ENCODE peak calls at places on chromosomes 7 and 10, in four cellular contexts. R, Z, E and W are unnamed samples.

GRCh38 chr7:21425290-21425689 is 2.6 kb upstream of the SP4 start:
- DNase-seq in E (no peak), R (no peak), Z (no peak), W (no peak)

GRCh38 chr7:51224811-51225581 is 91.6 kb downstream of the COBL start:
- DNase-seq in E (peak), Z (no peak), R (no peak), W (no peak)

GRCh38 chr7:151802469-151802846 is 74.5 kb downstream of the PRKAG2 start:
- DNase-seq in E (no peak), Z (no peak), R (no peak), W (no peak)

GRCh38 chr10:17289763-17290162 is 61.7 kb downstream of the VIM start:
- DNase-seq in Z (no peak), R (no peak), E (no peak), W (no peak)

GRCh38 chr7:27936244-27937102 is 196.5 kb downstream of the TAX1BP1 start:
- DNase-seq in Z (no peak), R (no peak), E (no peak), W (peak)

GRCh38 chr7:42982604-42983115 is 50.5 kb downstream of the MRPL32 start:
- DNase-seq in Z (no peak), R (no peak), E (no peak), W (no peak)

GRCh38 chr10:17586741-17587720 is 30.1 kb downstream of the HACD1 start:
- DNase-seq in E (peak), R (no peak), Z (no peak), W (peak)

GRCh38 chr10:12726971-12727831 is 274.3 kb downstream of the CCDC3 start:
- DNase-seq in Z (no peak), R (no peak), E (no peak), W (no peak)

GRCh38 chr7:33904680-33905388 is 505 bp upstream of the BMPER start:
- DNase-seq in Z (peak), E (no peak), R (no peak), W (peak)

GRCh38 chr7:20647908-20648776 is 32.7 kb downstream of the ABCB5 start:
- DNase-seq in Z (peak), R (no peak), E (peak), W (no peak)

GRCh38 chr10:76393875-76394706 is 962.7 kb downstream of the LRMDA start:
- DNase-seq in R (no peak), Z (no peak), E (no peak), W (peak)

GRCh38 chr10:64708920-64709681 is 1187.9 kb downstream of the REEP3 start:
- DNase-seq in Z (no peak), E (no peak), R (no peak), W (no peak)

DNA sequence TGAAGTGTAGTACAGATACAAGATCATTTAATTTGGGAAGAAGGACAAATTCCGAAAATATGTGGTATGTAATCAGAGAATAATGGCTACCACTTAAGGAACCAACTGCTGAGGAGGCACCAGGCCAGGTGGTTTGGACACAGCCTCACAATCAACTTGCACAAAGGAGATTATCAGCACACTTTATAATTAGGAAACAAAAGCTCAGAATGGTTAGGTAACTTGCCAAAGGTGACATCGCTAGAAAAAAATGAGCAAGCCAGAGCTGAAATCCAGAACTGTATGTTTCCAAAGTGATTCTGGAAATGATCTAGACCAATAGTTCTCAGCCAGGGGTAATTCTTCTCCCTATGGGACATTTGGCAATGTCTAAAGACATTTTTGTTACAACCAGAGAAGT is 36.6 kb downstream of the ERCC6 start:
- DNase-seq in Z (no peak), R (no peak), E (no peak), W (peak)
- TF ChIP-seq FOS in Z (no peak), R (no peak), E (no peak), W (no peak)

DNA sequence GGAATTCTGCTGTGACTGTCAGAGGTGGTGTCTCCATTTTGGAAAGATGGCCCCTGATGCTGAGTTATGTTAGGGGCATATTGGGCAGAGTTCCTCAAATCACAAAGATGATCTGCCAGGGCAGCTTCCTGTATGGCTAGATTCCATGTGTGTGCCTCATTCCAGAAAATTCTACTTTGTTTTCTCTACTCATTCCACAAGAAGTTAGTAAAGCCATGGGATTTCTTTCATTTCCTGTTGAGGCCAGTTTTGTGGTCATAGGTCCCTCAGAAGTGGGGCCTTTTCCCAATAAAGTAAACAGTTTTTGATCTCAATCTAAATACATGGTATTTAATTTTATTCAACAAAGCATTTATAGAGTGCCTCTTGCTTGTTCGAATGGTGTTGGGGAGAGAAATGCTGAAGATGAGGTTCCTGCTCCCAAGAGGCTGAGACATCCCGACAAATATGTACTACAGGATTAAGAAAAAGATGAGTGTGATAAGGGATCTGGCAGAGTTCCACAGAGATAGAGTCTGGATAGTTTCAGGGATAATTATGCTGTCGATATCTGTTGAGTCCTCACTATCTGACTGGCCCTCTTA is 33.0 kb downstream of the MINDY4 start:
- DNase-seq in R (no peak), E (no peak), Z (peak), W (peak)
- TF ChIP-seq FOS in R (no peak), E (no peak), Z (peak), W (peak)

GRCh38 chr10:109931153-109931552 is 7.8 kb upstream of the XPNPEP1 start:
- DNase-seq in R (no peak), E (no peak), Z (no peak), W (no peak)
- TF ChIP-seq FOS in R (no peak), E (no peak), Z (no peak), W (no peak)

DNA sequence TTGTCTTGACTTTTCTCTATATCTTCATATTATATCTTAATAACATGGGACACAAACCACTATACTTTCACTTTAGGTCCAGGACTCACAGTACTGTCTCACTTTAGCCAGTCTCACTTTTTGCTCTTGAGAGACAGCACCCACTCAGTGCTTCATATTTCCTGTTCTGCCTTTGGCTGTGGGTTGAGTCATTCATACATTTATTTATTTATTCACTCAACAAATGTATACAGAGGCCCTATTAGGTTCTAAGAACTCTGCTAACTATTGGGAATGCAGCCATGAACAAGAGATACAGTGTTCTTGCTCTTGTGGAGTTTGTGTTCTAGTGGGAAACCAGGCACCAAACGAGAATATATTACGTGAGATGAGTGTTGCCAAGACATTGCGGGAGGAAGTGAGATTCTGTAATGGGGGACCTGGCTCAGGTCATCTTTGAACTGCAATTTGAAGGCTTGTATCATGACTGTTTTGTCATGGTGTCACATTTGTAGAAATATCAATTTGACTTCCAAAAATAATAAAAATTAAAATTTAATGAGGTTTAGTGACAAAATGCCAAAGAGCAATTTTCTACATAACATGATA is 190.1 kb downstream of the SDHAF3 start:
- DNase-seq in R (no peak), E (no peak), Z (no peak), W (peak)
- TF ChIP-seq FOS in R (no peak), E (no peak), Z (no peak), W (no peak)

DNA sequence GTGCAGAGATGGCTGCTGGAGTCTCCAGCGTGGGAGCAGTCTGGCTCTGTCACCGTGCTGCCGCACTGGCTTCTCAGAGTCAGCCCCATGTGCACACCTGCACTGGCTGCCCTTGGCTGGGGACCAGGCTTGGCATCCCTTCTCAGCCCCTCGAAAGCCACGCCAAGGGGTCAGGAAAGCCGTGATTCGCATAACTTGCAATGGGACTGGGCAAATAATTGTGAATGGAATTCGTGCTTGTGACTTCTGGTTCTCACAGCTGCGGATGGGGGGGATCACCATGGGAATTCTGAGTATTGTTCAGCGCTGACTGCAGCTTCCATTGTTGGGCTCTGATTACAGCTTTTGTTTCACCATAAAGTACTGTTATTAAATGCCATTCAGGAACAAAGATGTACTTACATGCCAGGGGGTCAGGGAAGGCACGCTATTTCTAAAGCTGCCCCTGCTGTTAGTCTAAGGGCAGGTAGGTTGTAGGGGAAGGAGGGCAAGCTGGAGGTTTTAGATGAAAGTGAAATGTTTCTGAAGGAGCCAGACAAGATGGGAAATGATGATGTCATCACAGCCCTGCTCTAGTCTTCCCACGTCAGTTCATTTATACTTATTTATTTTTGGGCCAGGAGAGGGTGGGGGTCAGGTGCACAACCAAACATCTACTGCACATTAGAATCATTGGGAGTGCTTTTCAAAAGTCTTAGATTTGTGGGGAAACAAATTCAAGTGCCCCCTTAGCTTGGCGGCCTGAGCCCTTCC is 5.8 kb upstream of the PLEKHA1 start:
- DNase-seq in E (no peak), Z (peak), R (no peak), W (no peak)
- TF ChIP-seq FOS in E (no peak), Z (no peak), R (no peak), W (no peak)